ENCODE peak calls at places on chromosomes 11 and 22, in ten cellular contexts. D, M, L, K, W, E, N, B, T and H are unnamed samples.
A peak's percentile ranks its signal among the peaks of the same experiment; 100 is the strongest.

GRCh38 chr11:3707176-3707575 is 36.0 kb upstream of the CHRNA10 start:
- DNase-seq in D (no peak), M (no peak), L (no peak), K (no peak), W (no peak), E (no peak), N (no peak), B (no peak), T (no peak), H (no peak)

GRCh38 chr11:63783925-63784592 is 15.5 kb upstream of the ZFTA start:
- DNase-seq in D (no peak), M (peak; percentile 61), L (no peak), K (no peak), W (no peak), E (no peak), N (no peak), B (no peak), T (no peak), H (no peak)

GRCh38 chr22:28773461-28773867 is 969 bp downstream of the CCDC117 start:
- DNase-seq in D (no peak), M (no peak), L (no peak), K (no peak), W (no peak), E (no peak), N (no peak), B (peak; percentile 69), T (no peak), H (no peak)

GRCh38 chr11:72753341-72754148 is 1.3 kb upstream of the ARAP1 start:
- DNase-seq in D (no peak), M (no peak), L (no peak), K (no peak), W (no peak), E (no peak), N (peak; percentile 57), B (no peak), T (no peak), H (no peak)

GRCh38 chr11:59289782-59290181 is 68.9 kb upstream of the OR5AN1 start:
- DNase-seq in D (no peak), M (no peak), L (no peak), K (no peak), W (no peak), E (no peak), N (no peak), B (no peak), T (no peak), H (no peak)

GRCh38 chr11:8259316-8259995 is 4.2 kb downstream of the LMO1 start:
- DNase-seq in D (no peak), M (no peak), L (no peak), K (peak; percentile 61), W (no peak), E (no peak), N (no peak), B (no peak), T (no peak), H (no peak)

GRCh38 chr22:24067587-24068376 is 56.7 kb downstream of the CABIN1 start:
- DNase-seq in D (no peak), M (no peak), L (no peak), K (peak; percentile 37), W (no peak), E (no peak), N (no peak), B (no peak), T (no peak), H (peak; percentile 95)

GRCh38 chr11:36316049-36316448 is 20.0 kb downstream of the PRR5L start:
- DNase-seq in D (no peak), M (no peak), L (no peak), K (no peak), W (no peak), E (no peak), N (no peak), B (no peak), T (no peak), H (no peak)

GRCh38 chr11:2762451-2762850 is 62.7 kb upstream of the KCNQ1OT1 start:
- DNase-seq in D (peak; percentile 5), M (peak; percentile 28), L (no peak), K (no peak), W (no peak), E (peak; percentile 64), N (no peak), B (no peak), T (no peak), H (no peak)

GRCh38 chr11:99773646-99774045 is 752.9 kb downstream of the CNTN5 start:
- DNase-seq in D (no peak), M (no peak), L (no peak), K (no peak), W (no peak), E (no peak), N (no peak), B (peak; percentile 60), T (no peak), H (no peak)

GRCh38 chr11:13446444-13446843 is 16.6 kb downstream of the BTBD10 start:
- DNase-seq in D (no peak), M (no peak), L (no peak), K (no peak), W (no peak), E (no peak), N (no peak), B (peak; percentile 48), T (no peak), H (no peak)

GRCh38 chr11:62981743-62982142 is 3.0 kb downstream of the SLC22A6 start:
- DNase-seq in D (no peak), M (peak; percentile 76), L (no peak), K (no peak), W (no peak), E (no peak), N (no peak), B (no peak), T (no peak), H (no peak)

GRCh38 chr22:26436903-26437515 is 7.9 kb downstream of the ASPHD2 start:
- DNase-seq in D (no peak), M (no peak), L (no peak), K (no peak), W (no peak), E (no peak), N (no peak), B (no peak), T (no peak), H (peak; percentile 95)

GRCh38 chr11:102469196-102469821 is 16.7 kb upstream of the TMEM123 start:
- DNase-seq in D (no peak), M (no peak), L (no peak), K (peak; percentile 72), W (no peak), E (no peak), N (no peak), B (peak; percentile 62), T (no peak), H (no peak)
- H3K27me3 ChIP-seq in D (no peaks in the 10 kb centered on the region), M (no peaks in the 10 kb centered on the region), L (no peaks in the 10 kb centered on the region), K (no peaks in the 10 kb centered on the region), W (no peaks in the 10 kb centered on the region), E (no peaks in the 10 kb centered on the region), N (no peaks in the 10 kb centered on the region), B (no peaks in the 10 kb centered on the region), T (no peaks in the 10 kb centered on the region), H (no peaks in the 10 kb centered on the region)

GRCh38 chr22:17705565-17706450 is 67.3 kb downstream of the BCL2L13 start:
- DNase-seq in D (no peak), M (no peak), L (no peak), K (no peak), W (no peak), E (no peak), N (no peak), B (peak; percentile 6), T (no peak), H (no peak)
- H3K27ac ChIP-seq in D (no peak overlapping the region), M (no peak overlapping the region), L (no peak overlapping the region), K (peak overlapping the region; percentile 84), W (peak overlapping the region; percentile 47), E (peak overlapping the region; percentile 37), N (peak overlapping the region; percentile 19), B (peak overlapping the region; percentile 48), T (no peak overlapping the region), H (peak overlapping the region; percentile 9)

GRCh38 chr22:31532060-31532459 is 35.7 kb downstream of the SFI1 start:
- DNase-seq in D (no peak), M (peak; percentile 13), L (no peak), K (no peak), W (no peak), E (no peak), N (no peak), B (peak; percentile 3), T (no peak), H (no peak)

GRCh38 chr22:31538815-31539214 is 42.5 kb downstream of the SFI1 start:
- DNase-seq in D (no peak), M (no peak), L (no peak), K (no peak), W (no peak), E (no peak), N (no peak), B (no peak), T (no peak), H (no peak)

GRCh38 chr22:31540966-31541365 is 44.6 kb downstream of the SFI1 start:
- DNase-seq in D (no peak), M (no peak), L (no peak), K (peak; percentile 1), W (no peak), E (no peak), N (no peak), B (no peak), T (no peak), H (no peak)

GRCh38 chr22:31533391-31533790 is 37.1 kb downstream of the SFI1 start:
- DNase-seq in D (no peak), M (no peak), L (no peak), K (no peak), W (no peak), E (no peak), N (no peak), B (no peak), T (no peak), H (no peak)

DNA sequence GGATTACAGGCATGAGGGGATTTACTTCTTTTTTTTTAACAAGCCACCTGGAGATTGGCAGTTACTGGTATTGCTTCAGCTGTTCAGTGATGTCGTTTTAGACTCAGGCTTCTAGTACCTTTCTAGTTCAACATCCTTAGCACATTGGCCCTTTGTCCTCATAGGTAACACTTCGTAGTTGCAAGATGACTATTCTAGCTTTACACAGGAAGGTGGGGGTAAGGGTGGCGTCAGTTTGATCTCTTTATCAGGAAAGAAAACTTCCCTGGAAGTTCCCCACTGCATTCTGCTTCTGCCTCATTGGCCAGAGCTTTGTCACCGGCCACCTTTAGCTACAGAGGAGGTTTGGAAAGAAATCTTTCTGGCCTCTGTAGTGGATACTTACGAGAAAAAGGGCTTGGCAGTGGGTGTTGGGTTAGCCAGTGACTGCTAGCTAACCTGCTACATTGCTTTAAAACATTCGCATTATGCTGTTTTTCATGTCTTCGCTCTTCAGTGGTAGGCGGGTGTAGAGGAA is 40.7 kb downstream of the SFI1 start:
- DNase-seq in D (no peak), M (no peak), L (no peak), K (peak; percentile 1), W (no peak), E (no peak), N (no peak), B (no peak), T (no peak), H (no peak)
- H3K4me1 ChIP-seq in D (no peaks in the 10 kb centered on the region), M (no peaks in the 10 kb centered on the region), L (no peaks in the 10 kb centered on the region), K (no peaks in the 10 kb centered on the region), W (no peaks in the 10 kb centered on the region), E (no peaks in the 10 kb centered on the region), N (no peaks in the 10 kb centered on the region), B (peaks cover 5% of the 10 kb centered on the region), T (no peaks in the 10 kb centered on the region), H (no peaks in the 10 kb centered on the region)

DNA sequence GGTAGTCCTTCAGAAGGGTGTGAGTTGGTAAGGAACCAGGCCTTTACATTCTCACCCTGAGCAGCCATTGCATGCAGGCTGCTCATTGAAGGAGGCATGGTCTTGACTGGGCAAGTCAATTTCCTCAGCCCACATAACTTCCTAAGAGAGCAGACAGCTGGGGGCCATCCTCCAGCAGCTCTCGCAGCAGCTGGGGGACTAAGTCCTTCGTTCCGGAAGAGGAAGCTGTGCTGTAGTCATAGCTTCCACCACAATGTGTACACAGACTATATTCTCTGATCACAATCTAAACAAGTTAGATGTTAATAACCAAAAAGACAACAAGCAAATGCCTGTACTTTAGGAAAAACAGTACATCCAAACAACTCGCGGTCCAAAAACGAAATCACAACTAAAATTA is 30.1 kb upstream of the MPPED1 start:
- DNase-seq in D (no peak), M (peak; percentile 17), L (no peak), K (peak; percentile 3), W (no peak), E (no peak), N (no peak), B (peak; percentile 4), T (no peak), H (peak; percentile 55)
- H3K27me3 ChIP-seq in D (no peaks in the 10 kb centered on the region), M (peaks cover 7% of the 10 kb centered on the region), L (no peaks in the 10 kb centered on the region), K (peaks cover 15% of the 10 kb centered on the region), W (peaks cover 75% of the 10 kb centered on the region), E (no peaks in the 10 kb centered on the region), N (no peaks in the 10 kb centered on the region), B (peaks cover 16% of the 10 kb centered on the region), T (peaks cover 2% of the 10 kb centered on the region), H (peaks cover 3% of the 10 kb centered on the region)